ENCODE peak calls at places on chromosomes 6 and 20, in seven cellular contexts. P, Q, H, Y, S, W and K are unnamed samples.

GRCh38 chr20:41692479-41693135 is 74.4 kb upstream of the CHD6 start:
- DNase-seq in P (peak), Q (peak), H (peak), Y (peak), S (peak), W (peak), K (peak)

GRCh38 chr6:45706319-45706718 is 309.3 kb downstream of the CLIC5 start:
- DNase-seq in P (no peak), Q (no peak), H (no peak), Y (no peak), S (no peak), W (no peak), K (no peak)

GRCh38 chr20:4811661-4812181 is 90.0 kb downstream of the PRND start:
- DNase-seq in P (peak), Q (no peak), H (no peak), Y (peak), S (peak), W (no peak), K (peak)

GRCh38 chr20:33524261-33524660 is 34.4 kb downstream of the CBFA2T2 start:
- DNase-seq in P (no peak), Q (no peak), H (no peak), Y (no peak), S (no peak), W (peak), K (no peak)

GRCh38 chr6:121823437-121823851 is 388.0 kb downstream of the GJA1 start:
- DNase-seq in P (no peak), Q (no peak), H (no peak), Y (no peak), S (no peak), W (peak), K (no peak)

GRCh38 chr20:41643504-41643938 is 25.3 kb upstream of the CHD6 start:
- DNase-seq in P (peak), Q (no peak), H (peak), Y (no peak), S (no peak), W (no peak), K (no peak)

GRCh38 chr6:64860203-64860602 is 846.8 kb downstream of the EYS start:
- DNase-seq in P (no peak), Q (no peak), H (no peak), Y (no peak), S (no peak), W (no peak), K (peak)

GRCh38 chr6:167721291-167721690 is 105.4 kb upstream of the AFDN start:
- DNase-seq in P (peak), Q (no peak), H (no peak), Y (no peak), S (no peak), W (no peak), K (no peak)

GRCh38 chr6:132333639-132334516 is 67.4 kb downstream of the MOXD1 start:
- DNase-seq in P (peak), Q (peak), H (no peak), Y (no peak), S (peak), W (peak), K (no peak)

GRCh38 chr6:140782941-140783340 is 1349.8 kb upstream of the GJE1 start:
- DNase-seq in P (no peak), Q (no peak), H (no peak), Y (no peak), S (no peak), W (no peak), K (no peak)

GRCh38 chr6:34608321-34609091 is 52.4 kb upstream of the SPDEF start:
- DNase-seq in P (no peak), Q (no peak), H (no peak), Y (no peak), S (no peak), W (no peak), K (no peak)

GRCh38 chr6:136593748-136594490 is 43.7 kb upstream of the MAP7 start:
- DNase-seq in P (peak), Q (no peak), H (no peak), Y (no peak), S (no peak), W (peak), K (no peak)

GRCh38 chr6:104623052-104623690 is 236.5 kb downstream of the HACE1 start:
- DNase-seq in P (no peak), Q (no peak), H (no peak), Y (no peak), S (no peak), W (no peak), K (no peak)

GRCh38 chr20:33672426-33673114 is 1.7 kb downstream of the NECAB3 start:
- DNase-seq in P (no peak), Q (no peak), H (no peak), Y (peak), S (no peak), W (no peak), K (peak)

GRCh38 chr6:63521475-63522210 is 50.6 kb upstream of the LOC128125822 start:
- DNase-seq in P (no peak), Q (no peak), H (no peak), Y (no peak), S (no peak), W (no peak), K (no peak)

GRCh38 chr20:17657079-17657825 is 24.8 kb downstream of the RRBP1 start:
- DNase-seq in P (no peak), Q (peak), H (no peak), Y (no peak), S (no peak), W (no peak), K (peak)

GRCh38 chr6:167501831-167502385 is 177.0 kb downstream of the TTLL2 start:
- DNase-seq in P (peak), Q (no peak), H (peak), Y (peak), S (no peak), W (no peak), K (no peak)

GRCh38 chr20:18056174-18057105 is 1.3 kb downstream of the OVOL2 start:
- DNase-seq in P (peak), Q (no peak), H (no peak), Y (no peak), S (no peak), W (no peak), K (no peak)

GRCh38 chr6:118724211-118724610 is 72.8 kb upstream of the CEP85L start:
- DNase-seq in P (no peak), Q (no peak), H (no peak), Y (no peak), S (no peak), W (no peak), K (no peak)

GRCh38 chr6:16683524-16684194 is 77.6 kb downstream of the ATXN1 start:
- DNase-seq in P (no peak), Q (peak), H (peak), Y (peak), S (peak), W (peak), K (peak)

GRCh38 chr6:27251672-27252251 is 4.3 kb downstream of the PRSS16 start:
- DNase-seq in P (peak), Q (peak), H (peak), Y (peak), S (no peak), W (peak), K (no peak)
- TF ChIP-seq POLR2A in P (peak), Q (no peak), H (peak), Y (no peak), S (no peak), W (no peak), K (no peak)

GRCh38 chr6:25652007-25652515 is at the start of gene SCGN:
- DNase-seq in P (peak), Q (peak), H (peak), Y (peak), S (peak), W (peak), K (no peak)
- TF ChIP-seq POLR2A in P (no peak), Q (no peak), H (no peak), Y (no peak), S (no peak), W (no peak), K (no peak)

GRCh38 chr6:124964084-124964763 is 2.0 kb downstream of the RNF217 start:
- DNase-seq in P (peak), Q (peak), H (no peak), Y (no peak), S (peak), W (peak), K (peak)

GRCh38 chr6:124961784-124962611 is at the start of gene RNF217:
- DNase-seq in P (peak), Q (peak), H (peak), Y (peak), S (peak), W (peak), K (peak)

GRCh38 chr6:124962617-124963415 is 579 bp downstream of the RNF217 start:
- DNase-seq in P (peak), Q (peak), H (peak), Y (peak), S (peak), W (peak), K (peak)

GRCh38 chr6:124964764-124965105 is 2.5 kb downstream of the RNF217 start:
- DNase-seq in P (no peak), Q (no peak), H (no peak), Y (no peak), S (no peak), W (no peak), K (no peak)

GRCh38 chr6:124963416-124964083 is 1.3 kb downstream of the RNF217 start:
- DNase-seq in P (no peak), Q (no peak), H (no peak), Y (no peak), S (no peak), W (peak), K (no peak)
- TF ChIP-seq POLR2A in P (no peak), Q (no peak), H (peak), Y (no peak), S (no peak), W (no peak), K (no peak)

GRCh38 chr6:100538086-100538485 is 73.4 kb upstream of the SIM1 start:
- DNase-seq in P (no peak), Q (no peak), H (no peak), Y (no peak), S (no peak), W (peak), K (no peak)
- TF ChIP-seq POLR2A in P (no peak), Q (no peak), H (no peak), Y (no peak), S (no peak), W (no peak), K (no peak)

DNA sequence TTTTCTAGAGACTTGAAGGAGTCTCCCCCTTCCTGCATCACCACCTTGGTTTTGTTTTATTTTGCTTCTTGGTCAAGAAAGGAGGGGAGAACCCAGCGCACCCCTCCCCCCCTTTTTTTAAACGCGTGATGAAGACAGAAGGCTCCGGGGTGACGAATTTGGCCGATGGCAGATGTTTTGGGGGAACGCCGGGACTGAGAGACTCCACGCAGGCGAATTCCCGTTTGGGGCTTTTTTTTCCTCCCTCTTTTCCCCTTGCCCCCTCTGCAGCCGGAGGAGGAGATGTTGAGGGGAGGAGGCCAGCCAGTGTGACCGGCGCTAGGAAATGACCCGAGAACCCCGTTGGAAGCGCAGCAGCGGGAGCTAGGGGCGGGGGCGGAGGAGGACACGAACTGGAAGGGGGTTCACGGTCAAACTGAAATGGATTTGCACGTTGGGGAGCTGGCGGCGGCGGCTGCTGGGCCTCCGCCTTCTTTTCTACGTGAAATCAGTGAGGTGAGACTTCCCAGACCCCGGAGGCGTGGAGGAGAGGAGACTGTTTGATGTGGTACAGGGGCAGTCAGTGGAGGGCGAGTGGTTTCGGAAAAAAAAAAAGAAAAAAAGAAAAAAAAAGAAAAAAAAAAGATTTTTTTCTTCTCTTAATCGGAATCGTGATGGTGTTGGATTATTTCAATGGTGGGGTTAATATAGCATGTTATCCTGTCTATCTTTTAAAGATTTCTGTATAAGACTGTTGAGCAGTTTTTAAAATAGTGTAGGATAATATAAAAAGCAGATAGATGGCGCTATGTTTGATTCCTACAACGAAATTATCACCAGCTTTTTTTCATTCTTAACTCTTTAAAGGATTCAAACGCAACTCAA is 3.1 kb downstream of the SOX4 start:
- DNase-seq in P (peak), Q (peak), H (peak), Y (peak), S (peak), W (peak), K (peak)
- TF ChIP-seq POLR2A in P (no peak), Q (no peak), H (peak), Y (no peak), S (no peak), W (no peak), K (no peak)

DNA sequence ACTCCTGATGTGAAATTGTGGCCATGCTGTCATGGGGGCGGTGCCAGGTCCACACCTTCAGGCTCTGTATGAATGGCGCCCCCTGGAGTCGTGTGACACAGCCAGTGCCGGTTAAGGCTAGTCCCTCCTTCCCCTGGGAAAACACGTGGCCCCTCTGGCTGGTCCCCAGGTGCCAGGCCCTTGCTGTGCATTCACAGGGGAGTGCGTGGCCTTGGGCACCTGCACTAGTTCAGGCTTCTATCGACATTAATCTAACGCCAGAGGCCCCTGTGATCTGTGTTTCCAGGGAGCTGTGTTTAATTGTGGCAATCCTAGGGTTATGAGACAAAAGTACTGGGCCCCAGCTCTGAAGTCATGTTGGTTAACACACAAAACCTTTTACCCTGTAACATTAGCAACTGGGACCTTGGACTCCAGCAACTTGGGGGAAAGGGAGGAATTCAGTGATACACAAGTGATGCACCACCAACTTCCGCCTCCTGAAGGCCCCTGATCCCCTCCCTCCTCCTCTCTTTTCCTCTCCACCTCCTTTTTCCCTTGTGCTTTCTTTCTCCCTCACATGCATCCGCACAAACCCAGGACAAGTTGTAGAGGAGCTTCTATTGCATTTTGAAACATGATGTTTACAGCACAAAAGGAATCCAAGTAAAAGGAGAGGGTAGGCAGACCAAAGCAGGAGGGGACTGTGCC is 74.0 kb downstream of the SSR1 start:
- DNase-seq in P (peak), Q (peak), H (peak), Y (peak), S (peak), W (peak), K (peak)
- TF ChIP-seq POLR2A in P (no peak), Q (no peak), H (no peak), Y (no peak), S (no peak), W (no peak), K (no peak)

DNA sequence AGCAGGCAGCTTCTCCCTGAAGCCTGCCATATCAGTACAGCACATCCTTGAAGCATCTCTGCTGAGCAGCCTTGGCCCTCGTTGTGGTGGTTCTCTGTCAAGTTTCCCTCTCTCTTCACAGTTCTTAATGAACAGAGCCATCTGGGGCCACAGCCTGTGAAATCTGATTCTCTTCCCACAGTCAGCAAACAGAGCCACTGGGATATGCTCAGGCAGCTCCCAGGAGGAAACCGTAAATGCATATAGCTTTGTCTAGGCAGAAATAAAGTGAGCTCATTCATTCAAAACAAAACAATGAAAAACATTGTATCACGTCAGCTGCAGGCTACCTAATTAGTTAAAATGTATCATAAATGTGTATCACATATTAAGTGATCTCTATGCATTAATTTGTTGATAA is 80.3 kb downstream of the TBC1D7 start:
- DNase-seq in P (no peak), Q (no peak), H (peak), Y (no peak), S (no peak), W (peak), K (no peak)
- TF ChIP-seq POLR2A in P (no peak), Q (no peak), H (no peak), Y (no peak), S (no peak), W (no peak), K (no peak)

GRCh38 chr20:20409326-20409725 is 41.4 kb downstream of the INSM1 start:
- DNase-seq in P (no peak), Q (no peak), H (no peak), Y (no peak), S (no peak), W (no peak), K (no peak)
- TF ChIP-seq POLR2A in P (no peak), Q (no peak), H (no peak), Y (no peak), S (no peak), W (no peak), K (no peak)

DNA sequence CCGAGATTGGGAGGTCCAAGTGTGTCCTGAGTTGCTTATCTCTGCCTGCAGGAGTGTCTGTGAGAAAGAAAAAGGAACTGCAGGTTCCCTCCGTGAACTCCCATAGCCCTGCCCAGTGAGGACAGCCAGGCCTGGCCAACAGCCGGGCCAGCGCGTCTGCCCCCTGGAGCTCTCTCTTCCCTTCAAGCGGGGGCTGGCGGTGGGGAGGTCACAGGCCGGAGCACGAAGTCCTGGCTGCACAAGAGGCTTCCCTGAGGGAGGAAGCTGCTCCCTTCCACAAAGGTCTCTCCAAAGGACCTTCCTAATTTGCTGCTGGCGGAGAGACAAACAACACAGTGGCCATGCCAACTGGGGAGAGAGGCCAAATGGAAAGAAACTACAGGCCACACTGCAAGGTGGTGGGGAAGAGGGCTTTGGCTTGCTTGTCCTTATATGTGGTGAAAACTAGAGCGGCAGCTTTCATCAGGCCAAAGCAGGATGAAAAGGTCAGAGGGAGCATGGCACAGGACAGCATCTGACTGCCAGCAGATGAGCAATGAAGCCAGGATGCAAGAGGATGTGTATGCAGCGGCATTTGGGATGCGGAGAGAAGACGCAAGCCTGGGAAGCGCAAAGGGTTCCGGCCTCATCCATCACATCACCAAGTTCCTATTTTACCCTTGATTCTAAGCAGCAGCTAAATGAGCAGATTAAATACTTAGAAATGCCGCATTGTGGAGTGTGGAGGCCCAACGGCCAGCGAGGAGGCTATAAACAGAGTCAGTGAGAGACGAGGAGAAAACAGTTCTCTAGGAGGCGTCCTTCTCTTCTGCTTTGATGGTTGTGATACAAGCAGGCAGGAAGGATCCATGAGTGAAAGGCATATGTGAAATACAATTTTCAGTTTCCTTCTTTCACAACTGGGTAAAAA is 260.1 kb downstream of the ERMARD start:
- DNase-seq in P (peak), Q (peak), H (no peak), Y (peak), S (no peak), W (peak), K (peak)
- TF ChIP-seq POLR2A in P (no peak), Q (no peak), H (no peak), Y (no peak), S (no peak), W (no peak), K (no peak)